ENCODE peak calls at places on chromosomes 2 and 18, in eight cellular contexts. One of them, this sample, is unnamed.

GRCh38 chr2:88831792-88832248 is 140.3 kb downstream of the RPIA start:
- DNase-seq in spleen: peak
- DNase-seq in Panc1: peak
- DNase-seq in brain microvascular endothelial cell: peak
- DNase-seq in lower leg skin: no peak
- DNase-seq in prostate gland: no peak
- DNase-seq in right atrium auricular region: no peak
- DNase-seq in cardiac fibroblast: peak
- DNase-seq in this sample: peak

GRCh38 chr2:15560404-15560987 is 638 bp downstream of the NBAS start:
- DNase-seq in lower leg skin: no peak
- DNase-seq in Panc1: no peak
- DNase-seq in right atrium auricular region: no peak
- DNase-seq in brain microvascular endothelial cell: peak
- DNase-seq in spleen: no peak
- DNase-seq in cardiac fibroblast: peak
- DNase-seq in prostate gland: peak
- DNase-seq in this sample: peak

GRCh38 chr2:233817305-233817980 is 36.9 kb downstream of the HJURP start:
- DNase-seq in cardiac fibroblast: peak
- DNase-seq in lower leg skin: no peak
- DNase-seq in right atrium auricular region: no peak
- DNase-seq in spleen: peak
- DNase-seq in brain microvascular endothelial cell: no peak
- DNase-seq in prostate gland: no peak
- DNase-seq in Panc1: no peak
- DNase-seq in this sample: no peak

GRCh38 chr2:225282858-225283693 is 116.4 kb upstream of the NYAP2 start:
- DNase-seq in right atrium auricular region: no peak
- DNase-seq in cardiac fibroblast: peak
- DNase-seq in spleen: no peak
- DNase-seq in lower leg skin: no peak
- DNase-seq in Panc1: peak
- DNase-seq in prostate gland: no peak
- DNase-seq in brain microvascular endothelial cell: peak
- DNase-seq in this sample: peak

GRCh38 chr2:37464064-37464463 is 119.6 kb downstream of the QPCT start:
- DNase-seq in Panc1: no peak
- DNase-seq in spleen: no peak
- DNase-seq in prostate gland: peak
- DNase-seq in lower leg skin: no peak
- DNase-seq in right atrium auricular region: no peak
- DNase-seq in brain microvascular endothelial cell: no peak
- DNase-seq in cardiac fibroblast: no peak
- DNase-seq in this sample: no peak

GRCh38 chr2:173226899-173227692 is 127.6 kb upstream of the CDCA7 start:
- DNase-seq in spleen: no peak
- DNase-seq in brain microvascular endothelial cell: no peak
- DNase-seq in right atrium auricular region: no peak
- DNase-seq in Panc1: no peak
- DNase-seq in prostate gland: no peak
- DNase-seq in lower leg skin: no peak
- DNase-seq in cardiac fibroblast: no peak
- DNase-seq in this sample: no peak

GRCh38 chr2:48221846-48222516 is 308.0 kb upstream of the STON1 start:
- DNase-seq in Panc1: peak
- DNase-seq in spleen: no peak
- DNase-seq in brain microvascular endothelial cell: no peak
- DNase-seq in lower leg skin: no peak
- DNase-seq in cardiac fibroblast: no peak
- DNase-seq in right atrium auricular region: no peak
- DNase-seq in prostate gland: no peak
- DNase-seq in this sample: no peak

GRCh38 chr2:168025487-168026203 is 221.8 kb downstream of the STK39 start:
- DNase-seq in cardiac fibroblast: peak
- DNase-seq in brain microvascular endothelial cell: no peak
- DNase-seq in Panc1: no peak
- DNase-seq in spleen: no peak
- DNase-seq in right atrium auricular region: no peak
- DNase-seq in lower leg skin: no peak
- DNase-seq in prostate gland: no peak
- DNase-seq in this sample: no peak

GRCh38 chr2:45904267-45904921 is 252.9 kb downstream of the PRKCE start:
- DNase-seq in cardiac fibroblast: no peak
- DNase-seq in prostate gland: no peak
- DNase-seq in Panc1: no peak
- DNase-seq in spleen: no peak
- DNase-seq in right atrium auricular region: no peak
- DNase-seq in lower leg skin: no peak
- DNase-seq in brain microvascular endothelial cell: no peak
- DNase-seq in this sample: peak

GRCh38 chr2:112621792-112622527 is 23.8 kb upstream of the SLC20A1 start:
- DNase-seq in spleen: no peak
- DNase-seq in brain microvascular endothelial cell: peak
- DNase-seq in Panc1: no peak
- DNase-seq in right atrium auricular region: no peak
- DNase-seq in prostate gland: no peak
- DNase-seq in lower leg skin: no peak
- DNase-seq in cardiac fibroblast: peak
- DNase-seq in this sample: peak

GRCh38 chr18:40810371-40810770 is 1144.7 kb upstream of the PIK3C3 start:
- DNase-seq in lower leg skin: no peak
- DNase-seq in cardiac fibroblast: peak
- DNase-seq in brain microvascular endothelial cell: no peak
- DNase-seq in prostate gland: no peak
- DNase-seq in spleen: no peak
- DNase-seq in Panc1: no peak
- DNase-seq in right atrium auricular region: no peak
- DNase-seq in this sample: peak

GRCh38 chr2:85804583-85804982 is 50.8 kb downstream of the ATOH8 start:
- DNase-seq in right atrium auricular region: no peak
- DNase-seq in lower leg skin: no peak
- DNase-seq in brain microvascular endothelial cell: no peak
- DNase-seq in cardiac fibroblast: peak
- DNase-seq in Panc1: no peak
- DNase-seq in prostate gland: no peak
- DNase-seq in spleen: peak
- DNase-seq in this sample: no peak

GRCh38 chr18:48852792-48853191 is 98.0 kb downstream of the SMAD7 start:
- DNase-seq in brain microvascular endothelial cell: no peak
- DNase-seq in lower leg skin: no peak
- DNase-seq in right atrium auricular region: no peak
- DNase-seq in prostate gland: no peak
- DNase-seq in Panc1: no peak
- DNase-seq in cardiac fibroblast: no peak
- DNase-seq in spleen: no peak
- DNase-seq in this sample: no peak

GRCh38 chr2:196125596-196125995 is 45.8 kb downstream of the STK17B start:
- DNase-seq in prostate gland: no peak
- DNase-seq in spleen: no peak
- DNase-seq in right atrium auricular region: no peak
- DNase-seq in lower leg skin: no peak
- DNase-seq in Panc1: no peak
- DNase-seq in cardiac fibroblast: peak
- DNase-seq in brain microvascular endothelial cell: no peak
- DNase-seq in this sample: no peak
- H3K4me3 ChIP-seq in prostate gland: no peak
- H3K4me3 ChIP-seq in spleen: no peak
- H3K4me3 ChIP-seq in right atrium auricular region: no peak
- H3K4me3 ChIP-seq in lower leg skin: no peak
- H3K4me3 ChIP-seq in Panc1: no peak
- H3K4me3 ChIP-seq in cardiac fibroblast: no peak
- H3K4me3 ChIP-seq in brain microvascular endothelial cell: no peak
- H3K4me3 ChIP-seq in this sample: no peak

GRCh38 chr18:79001001-79001400 is 21.4 kb downstream of the SALL3 start:
- DNase-seq in brain microvascular endothelial cell: no peak
- DNase-seq in right atrium auricular region: no peak
- DNase-seq in Panc1: no peak
- DNase-seq in lower leg skin: no peak
- DNase-seq in spleen: no peak
- DNase-seq in prostate gland: no peak
- DNase-seq in cardiac fibroblast: no peak
- DNase-seq in this sample: no peak

GRCh38 chr18:78996741-78997490 is 17.3 kb downstream of the SALL3 start:
- DNase-seq in cardiac fibroblast: no peak
- DNase-seq in right atrium auricular region: no peak
- DNase-seq in lower leg skin: no peak
- DNase-seq in spleen: no peak
- DNase-seq in Panc1: no peak
- DNase-seq in prostate gland: no peak
- DNase-seq in brain microvascular endothelial cell: no peak
- DNase-seq in this sample: no peak

GRCh38 chr18:78995740-78996395 is 16.2 kb downstream of the SALL3 start:
- DNase-seq in brain microvascular endothelial cell: no peak
- DNase-seq in cardiac fibroblast: no peak
- DNase-seq in Panc1: no peak
- DNase-seq in prostate gland: peak
- DNase-seq in lower leg skin: no peak
- DNase-seq in spleen: no peak
- DNase-seq in right atrium auricular region: no peak
- DNase-seq in this sample: no peak

GRCh38 chr18:78999939-79000338 is 20.3 kb downstream of the SALL3 start:
- DNase-seq in prostate gland: peak
- DNase-seq in brain microvascular endothelial cell: no peak
- DNase-seq in lower leg skin: no peak
- DNase-seq in cardiac fibroblast: no peak
- DNase-seq in Panc1: no peak
- DNase-seq in right atrium auricular region: no peak
- DNase-seq in spleen: no peak
- DNase-seq in this sample: no peak

GRCh38 chr18:78998350-78999055 is 18.9 kb downstream of the SALL3 start:
- DNase-seq in brain microvascular endothelial cell: no peak
- DNase-seq in prostate gland: no peak
- DNase-seq in lower leg skin: no peak
- DNase-seq in cardiac fibroblast: no peak
- DNase-seq in spleen: no peak
- DNase-seq in right atrium auricular region: no peak
- DNase-seq in Panc1: no peak
- DNase-seq in this sample: peak
- TF ChIP-seq CTCF in brain microvascular endothelial cell: no peak
- TF ChIP-seq CTCF in prostate gland: no peak
- TF ChIP-seq CTCF in lower leg skin: no peak
- TF ChIP-seq CTCF in cardiac fibroblast: no peak
- TF ChIP-seq CTCF in spleen: no peak
- TF ChIP-seq CTCF in right atrium auricular region: no peak
- TF ChIP-seq CTCF in Panc1: no peak
- TF ChIP-seq CTCF in this sample: no peak

GRCh38 chr2:44817673-44818335 is 123.7 kb upstream of the SIX3 start:
- DNase-seq in prostate gland: no peak
- DNase-seq in lower leg skin: no peak
- DNase-seq in right atrium auricular region: no peak
- DNase-seq in Panc1: no peak
- DNase-seq in cardiac fibroblast: no peak
- DNase-seq in spleen: no peak
- DNase-seq in brain microvascular endothelial cell: no peak
- DNase-seq in this sample: no peak
- H3K4me3 ChIP-seq in prostate gland: no peak
- H3K4me3 ChIP-seq in lower leg skin: no peak
- H3K4me3 ChIP-seq in right atrium auricular region: no peak
- H3K4me3 ChIP-seq in Panc1: no peak
- H3K4me3 ChIP-seq in cardiac fibroblast: no peak
- H3K4me3 ChIP-seq in spleen: no peak
- H3K4me3 ChIP-seq in brain microvascular endothelial cell: no peak
- H3K4me3 ChIP-seq in this sample: no peak

DNA sequence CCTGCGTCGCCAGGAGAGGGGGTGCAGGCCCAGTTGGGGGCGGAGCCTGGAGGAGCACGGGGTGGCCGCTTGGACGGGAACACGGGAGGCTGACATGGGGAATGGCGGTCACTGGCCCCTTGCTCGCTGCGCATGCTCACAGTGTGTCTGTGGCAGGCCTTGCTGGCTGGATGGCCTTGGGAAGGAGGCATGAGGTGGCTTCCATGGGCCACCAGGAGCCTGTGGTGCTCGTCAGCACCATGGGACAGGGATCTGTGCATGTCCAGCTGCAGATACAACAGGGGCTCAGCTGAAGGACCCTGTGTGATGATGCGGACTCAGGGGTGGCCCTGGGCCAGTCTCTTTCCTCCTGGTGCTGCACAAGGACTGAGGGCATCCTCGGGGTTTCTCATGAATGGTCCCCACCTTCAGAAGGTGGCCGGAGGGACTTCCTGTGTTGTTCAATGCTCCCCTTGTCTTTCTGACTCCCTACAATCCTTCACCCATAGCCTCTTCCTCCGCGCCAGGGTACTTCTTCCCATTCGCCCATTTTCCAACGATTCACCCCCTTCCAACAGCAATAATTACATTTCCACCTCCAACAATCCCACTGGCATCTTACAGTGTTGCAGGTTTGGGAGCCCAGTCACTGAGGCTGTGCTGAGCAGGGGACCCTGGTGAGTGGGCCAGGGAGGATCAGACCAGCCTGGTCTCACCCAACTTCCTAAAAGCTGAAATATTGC is 3.4 kb upstream of the SP140L start:
- DNase-seq in prostate gland: no peak
- DNase-seq in spleen: peak
- DNase-seq in brain microvascular endothelial cell: no peak
- DNase-seq in cardiac fibroblast: no peak
- DNase-seq in lower leg skin: no peak
- DNase-seq in right atrium auricular region: no peak
- DNase-seq in Panc1: no peak
- DNase-seq in this sample: no peak
- TF ChIP-seq CTCF in prostate gland: no peak
- TF ChIP-seq CTCF in spleen: no peak
- TF ChIP-seq CTCF in brain microvascular endothelial cell: peak
- TF ChIP-seq CTCF in cardiac fibroblast: peak
- TF ChIP-seq CTCF in lower leg skin: no peak
- TF ChIP-seq CTCF in right atrium auricular region: no peak
- TF ChIP-seq CTCF in Panc1: peak
- TF ChIP-seq CTCF in this sample: no peak

GRCh38 chr18:76487782-76488181 is 7.3 kb downstream of the ZNF516 start:
- DNase-seq in Panc1: no peak
- DNase-seq in cardiac fibroblast: no peak
- DNase-seq in brain microvascular endothelial cell: no peak
- DNase-seq in prostate gland: no peak
- DNase-seq in lower leg skin: no peak
- DNase-seq in right atrium auricular region: no peak
- DNase-seq in spleen: no peak
- DNase-seq in this sample: no peak
- H3K4me3 ChIP-seq in Panc1: no peak
- H3K4me3 ChIP-seq in cardiac fibroblast: no peak
- H3K4me3 ChIP-seq in brain microvascular endothelial cell: no peak
- H3K4me3 ChIP-seq in prostate gland: no peak
- H3K4me3 ChIP-seq in lower leg skin: no peak
- H3K4me3 ChIP-seq in right atrium auricular region: no peak
- H3K4me3 ChIP-seq in spleen: no peak
- H3K4me3 ChIP-seq in this sample: no peak

GRCh38 chr2:715847-716573 is 38.8 kb upstream of the TMEM18 start:
- DNase-seq in right atrium auricular region: no peak
- DNase-seq in Panc1: no peak
- DNase-seq in cardiac fibroblast: peak
- DNase-seq in spleen: no peak
- DNase-seq in brain microvascular endothelial cell: peak
- DNase-seq in lower leg skin: no peak
- DNase-seq in prostate gland: no peak
- DNase-seq in this sample: peak
- TF ChIP-seq CTCF in right atrium auricular region: no peak
- TF ChIP-seq CTCF in Panc1: peak
- TF ChIP-seq CTCF in cardiac fibroblast: peak
- TF ChIP-seq CTCF in spleen: no peak
- TF ChIP-seq CTCF in brain microvascular endothelial cell: peak
- TF ChIP-seq CTCF in lower leg skin: no peak
- TF ChIP-seq CTCF in prostate gland: no peak
- TF ChIP-seq CTCF in this sample: peak